ENCODE peak calls at places on chromosomes 13 and 19, in five cellular contexts. One of them, this sample, is unnamed.

GRCh38 chr19:53942001-53942786 is 20.5 kb upstream of the CACNG8 start:
- DNase-seq in GM12878: no peak
- DNase-seq in HCT116: no peak
- DNase-seq in H1: peak; percentile 100
- DNase-seq in SK-N-SH: peak; percentile 78
- DNase-seq in this sample: peak; percentile 82

GRCh38 chr13:23969672-23970071 is 72.4 kb upstream of the C1QTNF9B start:
- DNase-seq in GM12878: no peak
- DNase-seq in HCT116: no peak
- DNase-seq in H1: no peak
- DNase-seq in SK-N-SH: no peak
- DNase-seq in this sample: no peak

GRCh38 chr13:67192751-67193150 is 37.4 kb downstream of the PCDH9 start:
- DNase-seq in GM12878: no peak
- DNase-seq in HCT116: no peak
- DNase-seq in H1: no peak
- DNase-seq in SK-N-SH: no peak
- DNase-seq in this sample: no peak

GRCh38 chr19:2274937-2275535 is 6.9 kb downstream of the PEAK3 start:
- DNase-seq in GM12878: no peak
- DNase-seq in HCT116: no peak
- DNase-seq in H1: peak; percentile 84
- DNase-seq in SK-N-SH: peak; percentile 89
- DNase-seq in this sample: no peak

GRCh38 chr13:41668130-41668757 is 210.9 kb downstream of the RGCC start:
- DNase-seq in GM12878: peak; percentile 60
- DNase-seq in HCT116: peak; percentile 86
- DNase-seq in H1: no peak
- DNase-seq in SK-N-SH: peak; percentile 61
- DNase-seq in this sample: peak; percentile 66

GRCh38 chr19:33194884-33195710 is 967 bp downstream of the LRP3 start:
- DNase-seq in GM12878: no peak
- DNase-seq in HCT116: no peak
- DNase-seq in H1: peak; percentile 73
- DNase-seq in SK-N-SH: peak; percentile 78
- DNase-seq in this sample: no peak

GRCh38 chr19:47663911-47664771 is 49.1 kb upstream of the EHD2 start:
- DNase-seq in GM12878: no peak
- DNase-seq in HCT116: no peak
- DNase-seq in H1: no peak
- DNase-seq in SK-N-SH: no peak
- DNase-seq in this sample: no peak

GRCh38 chr13:80923907-80924306 is 583.0 kb upstream of the SPRY2 start:
- DNase-seq in GM12878: no peak
- DNase-seq in HCT116: no peak
- DNase-seq in H1: no peak
- DNase-seq in SK-N-SH: peak; percentile 3
- DNase-seq in this sample: no peak

GRCh38 chr13:23561261-23561660 is 9.0 kb upstream of the TNFRSF19 start:
- DNase-seq in GM12878: peak; percentile 92
- DNase-seq in HCT116: no peak
- DNase-seq in H1: no peak
- DNase-seq in SK-N-SH: no peak
- DNase-seq in this sample: no peak

GRCh38 chr19:12946092-12946845 is 607 bp downstream of the RAD23A start:
- DNase-seq in GM12878: no peak
- DNase-seq in HCT116: peak; percentile 41
- DNase-seq in H1: peak; percentile 89
- DNase-seq in SK-N-SH: peak; percentile 85
- DNase-seq in this sample: peak; percentile 77

GRCh38 chr13:38223093-38223492 is 126.6 kb upstream of the UFM1 start:
- DNase-seq in GM12878: no peak
- DNase-seq in HCT116: no peak
- DNase-seq in H1: no peak
- DNase-seq in SK-N-SH: no peak
- DNase-seq in this sample: peak; percentile 32

GRCh38 chr19:47790398-47790814 is 11.9 kb downstream of the SELENOW start:
- DNase-seq in GM12878: no peak
- DNase-seq in HCT116: peak; percentile 88
- DNase-seq in H1: peak; percentile 100
- DNase-seq in SK-N-SH: peak; percentile 84
- DNase-seq in this sample: peak; percentile 63

GRCh38 chr13:30797847-30798246 is 62.5 kb downstream of the ALOX5AP start:
- DNase-seq in GM12878: no peak
- DNase-seq in HCT116: no peak
- DNase-seq in H1: no peak
- DNase-seq in SK-N-SH: no peak
- DNase-seq in this sample: no peak

GRCh38 chr13:87678353-87678752 is 7.2 kb downstream of the SLITRK5 start:
- DNase-seq in GM12878: no peak
- DNase-seq in HCT116: no peak
- DNase-seq in H1: peak; percentile 43
- DNase-seq in SK-N-SH: peak; percentile 4
- DNase-seq in this sample: no peak

GRCh38 chr19:55311397-55311796 is 13.7 kb downstream of the TMEM150B start:
- DNase-seq in GM12878: no peak
- DNase-seq in HCT116: no peak
- DNase-seq in H1: no peak
- DNase-seq in SK-N-SH: no peak
- DNase-seq in this sample: no peak

GRCh38 chr13:20197361-20197834 is 4.7 kb upstream of the GJB2 start:
- DNase-seq in GM12878: no peak
- DNase-seq in HCT116: peak; percentile 64
- DNase-seq in H1: no peak
- DNase-seq in SK-N-SH: peak; percentile 59
- DNase-seq in this sample: no peak

GRCh38 chr13:75440100-75440499 is 41.9 kb downstream of the TBC1D4 start:
- DNase-seq in GM12878: no peak
- DNase-seq in HCT116: no peak
- DNase-seq in H1: no peak
- DNase-seq in SK-N-SH: no peak
- DNase-seq in this sample: no peak

GRCh38 chr13:113637262-113638160 is 20.5 kb downstream of the ATP4B start:
- DNase-seq in GM12878: no peak
- DNase-seq in HCT116: no peak
- DNase-seq in H1: no peak
- DNase-seq in SK-N-SH: no peak
- DNase-seq in this sample: no peak

GRCh38 chr19:41698746-41699230 is 9.6 kb upstream of the CEACAM5 start:
- DNase-seq in GM12878: peak; percentile 13
- DNase-seq in HCT116: no peak
- DNase-seq in H1: no peak
- DNase-seq in SK-N-SH: no peak
- DNase-seq in this sample: no peak
- TF ChIP-seq YY1 in GM12878: no peak
- TF ChIP-seq YY1 in HCT116: no peak
- TF ChIP-seq YY1 in H1: no peak
- TF ChIP-seq YY1 in SK-N-SH: no peak
- TF ChIP-seq YY1 in this sample: no peak

DNA sequence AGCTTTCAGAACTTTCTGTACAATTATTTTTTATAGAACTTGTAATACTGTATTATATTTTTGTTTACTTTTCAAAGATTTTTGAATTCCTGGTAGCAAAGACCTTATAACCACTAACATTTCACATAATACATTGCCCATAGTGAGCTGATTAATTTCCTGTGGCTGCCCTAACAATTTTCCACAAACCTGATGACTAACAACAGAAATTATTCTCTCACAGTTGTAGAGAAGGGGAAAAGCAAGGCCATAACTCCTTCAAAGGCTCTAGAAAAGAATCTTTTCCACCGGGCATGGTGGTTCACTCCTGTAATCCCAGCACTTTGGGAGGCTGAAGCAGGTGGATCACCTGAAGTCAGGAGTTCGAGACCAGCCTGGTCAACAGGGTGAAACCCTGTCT is 19.1 kb downstream of the KLF12 start:
- DNase-seq in GM12878: no peak
- DNase-seq in HCT116: no peak
- DNase-seq in H1: no peak
- DNase-seq in SK-N-SH: no peak
- DNase-seq in this sample: no peak
- H3K4me3 ChIP-seq in GM12878: no peak overlapping the region
- H3K4me3 ChIP-seq in HCT116: no peak overlapping the region
- H3K4me3 ChIP-seq in H1: no peak overlapping the region
- H3K4me3 ChIP-seq in SK-N-SH: no peak overlapping the region
- H3K4me3 ChIP-seq in this sample: no peak overlapping the region

DNA sequence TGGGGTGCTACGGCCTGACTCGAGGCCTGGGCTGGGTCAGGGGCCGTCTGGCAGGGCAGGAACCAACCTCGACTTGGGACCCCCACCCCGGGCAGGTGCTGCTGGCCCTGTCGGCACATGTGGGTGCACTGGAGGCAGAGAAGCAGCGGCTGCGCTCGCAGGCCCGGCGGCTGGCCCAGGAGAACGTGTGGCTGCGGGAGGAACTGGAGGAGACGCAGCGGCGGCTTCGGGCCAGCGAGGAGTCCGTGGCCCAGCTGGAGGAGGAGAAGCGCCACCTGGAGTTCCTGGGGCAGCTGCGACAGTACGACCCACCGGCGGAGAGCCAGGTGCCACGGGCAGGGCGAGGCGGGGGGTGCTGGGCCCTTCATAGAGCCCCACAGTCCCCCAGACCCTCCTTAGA is 5.9 kb downstream of the KLC3 start:
- DNase-seq in GM12878: no peak
- DNase-seq in HCT116: no peak
- DNase-seq in H1: no peak
- DNase-seq in SK-N-SH: no peak
- DNase-seq in this sample: no peak
- TF ChIP-seq YY1 in GM12878: no peak
- TF ChIP-seq YY1 in HCT116: no peak
- TF ChIP-seq YY1 in H1: no peak
- TF ChIP-seq YY1 in SK-N-SH: no peak
- TF ChIP-seq YY1 in this sample: no peak

GRCh38 chr13:112175162-112176075 is 108.5 kb downstream of the SOX1 start:
- DNase-seq in GM12878: no peak
- DNase-seq in HCT116: no peak
- DNase-seq in H1: no peak
- DNase-seq in SK-N-SH: no peak
- DNase-seq in this sample: no peak
- H3K4me3 ChIP-seq in GM12878: no peak overlapping the region
- H3K4me3 ChIP-seq in HCT116: no peak overlapping the region
- H3K4me3 ChIP-seq in H1: no peak overlapping the region
- H3K4me3 ChIP-seq in SK-N-SH: no peak overlapping the region
- H3K4me3 ChIP-seq in this sample: no peak overlapping the region

DNA sequence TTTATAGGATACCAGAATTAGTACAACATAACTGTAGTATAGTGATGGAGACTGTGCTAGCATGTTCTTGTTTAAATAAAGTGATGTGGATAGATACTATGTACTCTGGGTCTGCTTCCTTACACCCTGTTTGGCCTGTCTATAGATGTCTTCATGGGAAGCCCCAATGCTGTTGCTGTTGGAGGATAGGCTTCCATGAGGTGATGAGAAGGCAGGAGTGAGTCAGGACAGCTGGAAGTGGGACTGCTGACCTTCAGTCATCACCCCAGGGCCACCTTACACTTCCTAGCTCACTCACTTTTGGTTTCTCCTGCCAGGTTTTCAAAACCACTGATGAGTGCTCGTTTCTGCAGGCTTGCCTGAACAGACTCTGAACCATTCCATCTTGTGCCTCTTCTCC is 4.2 kb downstream of the KCTD4 start:
- DNase-seq in GM12878: no peak
- DNase-seq in HCT116: no peak
- DNase-seq in H1: no peak
- DNase-seq in SK-N-SH: no peak
- DNase-seq in this sample: no peak
- TF ChIP-seq YY1 in GM12878: no peak
- TF ChIP-seq YY1 in HCT116: no peak
- TF ChIP-seq YY1 in H1: no peak
- TF ChIP-seq YY1 in SK-N-SH: no peak
- TF ChIP-seq YY1 in this sample: no peak

DNA sequence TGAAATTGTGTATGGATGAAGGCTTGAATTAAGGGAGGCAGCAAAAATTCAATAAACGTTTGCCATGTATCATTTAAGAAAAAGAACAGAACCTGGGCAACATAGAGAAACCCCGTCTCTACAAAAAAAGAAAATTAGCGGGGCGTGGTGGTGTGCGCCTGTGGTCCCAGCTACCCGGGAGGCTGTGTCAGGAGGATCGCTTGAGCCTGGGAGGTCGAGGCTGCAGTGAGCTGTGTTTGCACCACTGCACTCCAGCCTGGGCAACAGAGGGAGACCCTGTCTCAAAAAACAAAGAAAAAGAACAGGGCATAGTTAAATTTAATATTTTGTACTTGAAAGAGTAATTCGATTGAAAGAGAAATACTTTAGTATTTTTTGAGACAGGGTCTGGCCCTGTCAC is 1.4 kb downstream of the UBA2 start:
- DNase-seq in GM12878: no peak
- DNase-seq in HCT116: no peak
- DNase-seq in H1: no peak
- DNase-seq in SK-N-SH: no peak
- DNase-seq in this sample: no peak
- H3K4me3 ChIP-seq in GM12878: peak overlapping the region; percentile 86
- H3K4me3 ChIP-seq in HCT116: peak overlapping the region; percentile 94
- H3K4me3 ChIP-seq in H1: peak overlapping the region; percentile 87
- H3K4me3 ChIP-seq in SK-N-SH: peak overlapping the region; percentile 91
- H3K4me3 ChIP-seq in this sample: peak overlapping the region; percentile 95

GRCh38 chr19:17306285-17306714 is 628 bp downstream of the MRPL34 start:
- DNase-seq in GM12878: no peak
- DNase-seq in HCT116: no peak
- DNase-seq in H1: no peak
- DNase-seq in SK-N-SH: no peak
- DNase-seq in this sample: no peak
- TF ChIP-seq YY1 in GM12878: no peak
- TF ChIP-seq YY1 in HCT116: no peak
- TF ChIP-seq YY1 in H1: peak; percentile 19
- TF ChIP-seq YY1 in SK-N-SH: no peak
- TF ChIP-seq YY1 in this sample: no peak

This sample was measured in NT2/D1.